ENCODE peak calls at places on chromosomes 16 and 17, in nine cellular contexts. One of them, this sample, is unnamed.

GRCh38 chr17:2171725-2172446 is 117.0 kb downstream of the HIC1 start:
- DNase-seq in omental fat pad: no peak
- DNase-seq in uterus: peak
- DNase-seq in heart right ventricle: peak
- DNase-seq in cardiac fibroblast: peak
- DNase-seq in GM20000: no peak
- DNase-seq in cardiac muscle cell: peak
- DNase-seq in HFFc6: peak
- DNase-seq in H1: no peak
- DNase-seq in this sample: peak

GRCh38 chr17:57811633-57812280 is 38.1 kb downstream of the MRPS23 start:
- DNase-seq in omental fat pad: no peak
- DNase-seq in uterus: no peak
- DNase-seq in heart right ventricle: no peak
- DNase-seq in cardiac fibroblast: no peak
- DNase-seq in GM20000: no peak
- DNase-seq in cardiac muscle cell: no peak
- DNase-seq in HFFc6: no peak
- DNase-seq in H1: no peak
- DNase-seq in this sample: no peak

GRCh38 chr16:58638148-58639036 is 8.8 kb upstream of the CNOT1 start:
- DNase-seq in omental fat pad: no peak
- DNase-seq in uterus: peak
- DNase-seq in heart right ventricle: peak
- DNase-seq in cardiac fibroblast: peak
- DNase-seq in GM20000: no peak
- DNase-seq in cardiac muscle cell: peak
- DNase-seq in HFFc6: peak
- DNase-seq in H1: no peak
- DNase-seq in this sample: no peak

GRCh38 chr17:42760652-42761581 is at the start of gene RAMP2:
- DNase-seq in omental fat pad: peak
- DNase-seq in uterus: no peak
- DNase-seq in heart right ventricle: peak
- DNase-seq in cardiac fibroblast: no peak
- DNase-seq in GM20000: peak
- DNase-seq in cardiac muscle cell: peak
- DNase-seq in HFFc6: no peak
- DNase-seq in H1: peak
- DNase-seq in this sample: no peak

GRCh38 chr16:78499399-78499798 is 399.9 kb downstream of the WWOX start:
- DNase-seq in omental fat pad: no peak
- DNase-seq in uterus: no peak
- DNase-seq in heart right ventricle: no peak
- DNase-seq in cardiac fibroblast: no peak
- DNase-seq in GM20000: no peak
- DNase-seq in cardiac muscle cell: no peak
- DNase-seq in HFFc6: no peak
- DNase-seq in H1: no peak
- DNase-seq in this sample: no peak

GRCh38 chr17:11885051-11885450 is 112.2 kb downstream of the ZNF18 start:
- DNase-seq in omental fat pad: no peak
- DNase-seq in uterus: no peak
- DNase-seq in heart right ventricle: no peak
- DNase-seq in cardiac fibroblast: no peak
- DNase-seq in GM20000: no peak
- DNase-seq in cardiac muscle cell: no peak
- DNase-seq in HFFc6: no peak
- DNase-seq in H1: peak
- DNase-seq in this sample: no peak

GRCh38 chr17:18025596-18026407 is 13.2 kb downstream of the ATPAF2 start:
- DNase-seq in omental fat pad: no peak
- DNase-seq in uterus: no peak
- DNase-seq in heart right ventricle: no peak
- DNase-seq in cardiac fibroblast: peak
- DNase-seq in GM20000: peak
- DNase-seq in cardiac muscle cell: peak
- DNase-seq in HFFc6: peak
- DNase-seq in H1: no peak
- DNase-seq in this sample: no peak

GRCh38 chr17:29667969-29668368 is 45.3 kb upstream of the CORO6 start:
- DNase-seq in omental fat pad: no peak
- DNase-seq in uterus: no peak
- DNase-seq in heart right ventricle: peak
- DNase-seq in cardiac fibroblast: no peak
- DNase-seq in GM20000: no peak
- DNase-seq in cardiac muscle cell: peak
- DNase-seq in HFFc6: no peak
- DNase-seq in H1: no peak
- DNase-seq in this sample: no peak

GRCh38 chr17:2594657-2595085 is 1.2 kb downstream of the PAFAH1B1 start:
- DNase-seq in omental fat pad: no peak
- DNase-seq in uterus: no peak
- DNase-seq in heart right ventricle: no peak
- DNase-seq in cardiac fibroblast: no peak
- DNase-seq in GM20000: no peak
- DNase-seq in cardiac muscle cell: peak
- DNase-seq in HFFc6: no peak
- DNase-seq in H1: no peak
- DNase-seq in this sample: no peak

GRCh38 chr16:672371-672770 is 3.1 kb upstream of the RHBDL1 start:
- DNase-seq in omental fat pad: no peak
- DNase-seq in uterus: no peak
- DNase-seq in heart right ventricle: no peak
- DNase-seq in cardiac fibroblast: no peak
- DNase-seq in GM20000: no peak
- DNase-seq in cardiac muscle cell: no peak
- DNase-seq in HFFc6: no peak
- DNase-seq in H1: no peak
- DNase-seq in this sample: no peak

GRCh38 chr17:49585422-49586027 is 9.9 kb downstream of the NXPH3 start:
- DNase-seq in omental fat pad: no peak
- DNase-seq in uterus: no peak
- DNase-seq in heart right ventricle: no peak
- DNase-seq in cardiac fibroblast: peak
- DNase-seq in GM20000: no peak
- DNase-seq in cardiac muscle cell: no peak
- DNase-seq in HFFc6: no peak
- DNase-seq in H1: no peak
- DNase-seq in this sample: no peak

GRCh38 chr17:34850023-34850422 is 111.2 kb downstream of the CCT6B start:
- DNase-seq in omental fat pad: no peak
- DNase-seq in uterus: no peak
- DNase-seq in heart right ventricle: no peak
- DNase-seq in cardiac fibroblast: no peak
- DNase-seq in GM20000: no peak
- DNase-seq in cardiac muscle cell: peak
- DNase-seq in HFFc6: no peak
- DNase-seq in H1: no peak
- DNase-seq in this sample: no peak

GRCh38 chr16:57143125-57143965 is 42.5 kb downstream of the PSME3IP1 start:
- DNase-seq in omental fat pad: no peak
- DNase-seq in uterus: no peak
- DNase-seq in heart right ventricle: no peak
- DNase-seq in cardiac fibroblast: no peak
- DNase-seq in GM20000: no peak
- DNase-seq in cardiac muscle cell: no peak
- DNase-seq in HFFc6: no peak
- DNase-seq in H1: no peak
- DNase-seq in this sample: no peak

GRCh38 chr17:5123343-5124124 is 7.7 kb downstream of the USP6 start:
- DNase-seq in omental fat pad: no peak
- DNase-seq in uterus: peak
- DNase-seq in heart right ventricle: peak
- DNase-seq in cardiac fibroblast: no peak
- DNase-seq in GM20000: no peak
- DNase-seq in cardiac muscle cell: peak
- DNase-seq in HFFc6: no peak
- DNase-seq in H1: no peak
- DNase-seq in this sample: no peak

GRCh38 chr17:45042346-45043120 is 8.9 kb downstream of the DCAKD start:
- DNase-seq in omental fat pad: no peak
- DNase-seq in uterus: no peak
- DNase-seq in heart right ventricle: no peak
- DNase-seq in cardiac fibroblast: no peak
- DNase-seq in GM20000: no peak
- DNase-seq in cardiac muscle cell: no peak
- DNase-seq in HFFc6: no peak
- DNase-seq in H1: no peak
- DNase-seq in this sample: no peak

GRCh38 chr16:85649411-85649977 is 36.4 kb downstream of the GSE1 start:
- DNase-seq in omental fat pad: no peak
- DNase-seq in uterus: no peak
- DNase-seq in heart right ventricle: no peak
- DNase-seq in cardiac fibroblast: no peak
- DNase-seq in GM20000: no peak
- DNase-seq in cardiac muscle cell: no peak
- DNase-seq in HFFc6: no peak
- DNase-seq in H1: no peak
- DNase-seq in this sample: no peak

GRCh38 chr17:36856921-36857381 is 80.3 kb upstream of the LHX1 start:
- DNase-seq in omental fat pad: no peak
- DNase-seq in uterus: no peak
- DNase-seq in heart right ventricle: no peak
- DNase-seq in cardiac fibroblast: no peak
- DNase-seq in GM20000: no peak
- DNase-seq in cardiac muscle cell: no peak
- DNase-seq in HFFc6: no peak
- DNase-seq in H1: no peak
- DNase-seq in this sample: no peak

GRCh38 chr17:2438823-2439222 is 38.0 kb upstream of the MNT start:
- DNase-seq in omental fat pad: no peak
- DNase-seq in uterus: no peak
- DNase-seq in heart right ventricle: no peak
- DNase-seq in cardiac fibroblast: peak
- DNase-seq in GM20000: no peak
- DNase-seq in cardiac muscle cell: peak
- DNase-seq in HFFc6: no peak
- DNase-seq in H1: no peak
- DNase-seq in this sample: no peak

GRCh38 chr17:916315-916714 is 63.3 kb downstream of the NXN start:
- DNase-seq in omental fat pad: no peak
- DNase-seq in uterus: no peak
- DNase-seq in heart right ventricle: no peak
- DNase-seq in cardiac fibroblast: no peak
- DNase-seq in GM20000: no peak
- DNase-seq in cardiac muscle cell: no peak
- DNase-seq in HFFc6: no peak
- DNase-seq in H1: no peak
- DNase-seq in this sample: no peak
- TF ChIP-seq CTCF in omental fat pad: no peak
- TF ChIP-seq CTCF in uterus: no peak
- TF ChIP-seq CTCF in heart right ventricle: no peak
- TF ChIP-seq CTCF in cardiac fibroblast: no peak
- TF ChIP-seq CTCF in GM20000: no peak
- TF ChIP-seq CTCF in cardiac muscle cell: no peak
- TF ChIP-seq CTCF in HFFc6: peak
- TF ChIP-seq CTCF in H1: peak
- TF ChIP-seq CTCF in this sample: no peak

GRCh38 chr17:48569676-48570324 is 8.3 kb downstream of the HOXB4 start:
- DNase-seq in omental fat pad: no peak
- DNase-seq in uterus: no peak
- DNase-seq in heart right ventricle: no peak
- DNase-seq in cardiac fibroblast: no peak
- DNase-seq in GM20000: no peak
- DNase-seq in cardiac muscle cell: no peak
- DNase-seq in HFFc6: no peak
- DNase-seq in H1: no peak
- DNase-seq in this sample: no peak
- TF ChIP-seq CTCF in omental fat pad: no peak
- TF ChIP-seq CTCF in uterus: no peak
- TF ChIP-seq CTCF in heart right ventricle: no peak
- TF ChIP-seq CTCF in cardiac fibroblast: no peak
- TF ChIP-seq CTCF in GM20000: no peak
- TF ChIP-seq CTCF in cardiac muscle cell: no peak
- TF ChIP-seq CTCF in HFFc6: peak
- TF ChIP-seq CTCF in H1: no peak
- TF ChIP-seq CTCF in this sample: no peak

DNA sequence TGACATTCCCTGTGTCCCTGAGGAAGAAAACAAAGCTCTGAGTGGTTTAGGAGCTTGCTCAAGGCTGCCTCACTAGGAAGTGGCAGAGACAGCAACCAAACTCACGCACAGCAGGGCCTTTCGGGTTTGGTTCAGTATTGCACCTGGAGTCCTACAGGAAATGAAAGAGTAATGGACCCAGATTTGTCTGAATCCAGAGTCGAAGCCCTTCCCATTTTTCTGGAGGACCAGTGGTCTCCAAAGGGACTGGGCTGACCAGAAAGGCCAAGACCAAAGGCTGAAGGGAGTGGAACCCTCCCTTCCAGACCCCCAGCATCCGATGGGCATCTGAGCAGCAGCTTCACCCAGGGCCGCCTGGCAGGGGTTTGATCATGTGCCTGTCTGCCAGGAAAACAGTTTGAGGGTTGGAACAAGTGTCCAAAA is 85.5 kb upstream of the RPL38 start:
- DNase-seq in omental fat pad: no peak
- DNase-seq in uterus: no peak
- DNase-seq in heart right ventricle: no peak
- DNase-seq in cardiac fibroblast: no peak
- DNase-seq in GM20000: no peak
- DNase-seq in cardiac muscle cell: no peak
- DNase-seq in HFFc6: no peak
- DNase-seq in H1: no peak
- DNase-seq in this sample: no peak
- TF ChIP-seq CTCF in omental fat pad: no peak
- TF ChIP-seq CTCF in uterus: no peak
- TF ChIP-seq CTCF in heart right ventricle: no peak
- TF ChIP-seq CTCF in cardiac fibroblast: no peak
- TF ChIP-seq CTCF in GM20000: no peak
- TF ChIP-seq CTCF in cardiac muscle cell: no peak
- TF ChIP-seq CTCF in HFFc6: no peak
- TF ChIP-seq CTCF in H1: peak
- TF ChIP-seq CTCF in this sample: no peak

GRCh38 chr16:89507834-89508590 is at the start of gene SPG7:
- DNase-seq in omental fat pad: peak
- DNase-seq in uterus: peak
- DNase-seq in heart right ventricle: peak
- DNase-seq in cardiac fibroblast: peak
- DNase-seq in GM20000: peak
- DNase-seq in cardiac muscle cell: peak
- DNase-seq in HFFc6: peak
- DNase-seq in H1: peak
- DNase-seq in this sample: peak

GRCh38 chr16:89505204-89506112 is 2.7 kb upstream of the SPG7 start:
- DNase-seq in omental fat pad: peak
- DNase-seq in uterus: peak
- DNase-seq in heart right ventricle: peak
- DNase-seq in cardiac fibroblast: peak
- DNase-seq in GM20000: peak
- DNase-seq in cardiac muscle cell: peak
- DNase-seq in HFFc6: peak
- DNase-seq in H1: no peak
- DNase-seq in this sample: peak

GRCh38 chr16:89506791-89507191 is 1.4 kb upstream of the SPG7 start:
- DNase-seq in omental fat pad: no peak
- DNase-seq in uterus: no peak
- DNase-seq in heart right ventricle: no peak
- DNase-seq in cardiac fibroblast: no peak
- DNase-seq in GM20000: no peak
- DNase-seq in cardiac muscle cell: peak
- DNase-seq in HFFc6: no peak
- DNase-seq in H1: no peak
- DNase-seq in this sample: no peak

GRCh38 chr16:89506113-89506504 is 2.1 kb upstream of the SPG7 start:
- DNase-seq in omental fat pad: no peak
- DNase-seq in uterus: no peak
- DNase-seq in heart right ventricle: no peak
- DNase-seq in cardiac fibroblast: peak
- DNase-seq in GM20000: no peak
- DNase-seq in cardiac muscle cell: peak
- DNase-seq in HFFc6: no peak
- DNase-seq in H1: no peak
- DNase-seq in this sample: no peak

GRCh38 chr16:89507219-89507833 is 877 bp upstream of the SPG7 start:
- DNase-seq in omental fat pad: no peak
- DNase-seq in uterus: no peak
- DNase-seq in heart right ventricle: no peak
- DNase-seq in cardiac fibroblast: no peak
- DNase-seq in GM20000: no peak
- DNase-seq in cardiac muscle cell: no peak
- DNase-seq in HFFc6: no peak
- DNase-seq in H1: no peak
- DNase-seq in this sample: no peak
- TF ChIP-seq CTCF in omental fat pad: no peak
- TF ChIP-seq CTCF in uterus: no peak
- TF ChIP-seq CTCF in heart right ventricle: no peak
- TF ChIP-seq CTCF in cardiac fibroblast: no peak
- TF ChIP-seq CTCF in GM20000: no peak
- TF ChIP-seq CTCF in cardiac muscle cell: no peak
- TF ChIP-seq CTCF in HFFc6: no peak
- TF ChIP-seq CTCF in H1: no peak
- TF ChIP-seq CTCF in this sample: no peak